ENCODE peak calls at places on chromosomes 16 and 17, in four cellular contexts. Y is fibroblast of lung, D is HCT116, H is nephron progenitor cell. V is an unnamed sample.

GRCh38 chr17:80925668-80926067 is 66.0 kb upstream of the CHMP6 start:
- DNase-seq in Y (no peak), D (no peak), H (no peak), V (no peak)

GRCh38 chr17:59513934-59514841 is 51.2 kb upstream of the DHX40 start:
- DNase-seq in H (no peak), D (no peak), Y (peak), V (peak)

GRCh38 chr17:5042152-5043022 is 7.2 kb upstream of the SLC52A1 start:
- DNase-seq in D (no peak), Y (no peak), H (no peak), V (no peak)

GRCh38 chr16:88352261-88353200 is 30.2 kb upstream of the ZNF469 start:
- DNase-seq in Y (no peak), D (no peak), H (no peak), V (no peak)

GRCh38 chr17:1865252-1866037 is 35.6 kb downstream of the RPA1 start:
- DNase-seq in H (no peak), D (peak), Y (peak), V (no peak)

GRCh38 chr16:28324235-28324886 is 32.0 kb downstream of the SBK1 start:
- DNase-seq in Y (no peak), D (no peak), H (no peak), V (no peak)

GRCh38 chr17:18981642-18982424 is 22.7 kb downstream of the FAM83G start:
- DNase-seq in H (no peak), Y (peak), D (peak), V (no peak)

GRCh38 chr16:85715169-85716015 is 26.6 kb upstream of the GINS2 start:
- DNase-seq in H (no peak), Y (peak), D (no peak), V (no peak)

GRCh38 chr16:85570213-85570734 is 42.8 kb upstream of the GSE1 start:
- DNase-seq in H (no peak), D (peak), Y (no peak), V (no peak)

GRCh38 chr17:12765544-12765943 is 23.8 kb upstream of the ARHGAP44 start:
- DNase-seq in D (no peak), H (no peak), Y (peak), V (no peak)

GRCh38 chr16:3957344-3957980 is 76.9 kb upstream of the CREBBP start:
- DNase-seq in H (no peak), Y (no peak), D (no peak), V (no peak)

GRCh38 chr16:3952342-3953131 is 72.0 kb upstream of the CREBBP start:
- DNase-seq in D (no peak), Y (no peak), H (no peak), V (no peak)

GRCh38 chr16:3951861-3952332 is 71.4 kb upstream of the CREBBP start:
- DNase-seq in Y (peak), D (no peak), H (no peak), V (no peak)

GRCh38 chr16:3953728-3954410 is 73.4 kb upstream of the CREBBP start:
- DNase-seq in Y (no peak), H (no peak), D (no peak), V (no peak)

GRCh38 chr16:3954411-3954921 is 74.0 kb upstream of the CREBBP start:
- DNase-seq in Y (peak), D (no peak), H (no peak), V (no peak)
- TF ChIP-seq CTCF in Y (no peak), D (no peak), H (no peak), V (no peak)

GRCh38 chr17:64172510-64172909 is 42.6 kb upstream of the ERN1 start:
- DNase-seq in H (no peak), D (no peak), Y (no peak), V (no peak)
- TF ChIP-seq CTCF in H (no peak), D (no peak), Y (no peak), V (no peak)

GRCh38 chr16:16183562-16183961 is 39.7 kb downstream of the ABCC6 start:
- DNase-seq in D (no peak), H (no peak), Y (no peak), V (no peak)
- TF ChIP-seq CTCF in D (peak), H (no peak), Y (peak), V (peak)

GRCh38 chr16:50247906-50248608 is 18.3 kb upstream of the ADCY7 start:
- DNase-seq in D (no peak), H (no peak), Y (no peak), V (no peak)
- TF ChIP-seq CTCF in D (no peak), H (no peak), Y (no peak), V (no peak)

GRCh38 chr17:8223356-8224063 is 13.1 kb upstream of the AURKB start:
- DNase-seq in D (no peak), Y (peak), H (peak), V (no peak)

GRCh38 chr17:8221663-8222379 is 11.4 kb upstream of the AURKB start:
- DNase-seq in D (no peak), H (peak), Y (peak), V (peak)

GRCh38 chr17:8222380-8222629 is 11.9 kb upstream of the AURKB start:
- DNase-seq in D (peak), H (no peak), Y (no peak), V (no peak)

GRCh38 chr17:8222630-8223355 is 12.4 kb upstream of the AURKB start:
- DNase-seq in Y (peak), H (peak), D (peak), V (peak)

DNA sequence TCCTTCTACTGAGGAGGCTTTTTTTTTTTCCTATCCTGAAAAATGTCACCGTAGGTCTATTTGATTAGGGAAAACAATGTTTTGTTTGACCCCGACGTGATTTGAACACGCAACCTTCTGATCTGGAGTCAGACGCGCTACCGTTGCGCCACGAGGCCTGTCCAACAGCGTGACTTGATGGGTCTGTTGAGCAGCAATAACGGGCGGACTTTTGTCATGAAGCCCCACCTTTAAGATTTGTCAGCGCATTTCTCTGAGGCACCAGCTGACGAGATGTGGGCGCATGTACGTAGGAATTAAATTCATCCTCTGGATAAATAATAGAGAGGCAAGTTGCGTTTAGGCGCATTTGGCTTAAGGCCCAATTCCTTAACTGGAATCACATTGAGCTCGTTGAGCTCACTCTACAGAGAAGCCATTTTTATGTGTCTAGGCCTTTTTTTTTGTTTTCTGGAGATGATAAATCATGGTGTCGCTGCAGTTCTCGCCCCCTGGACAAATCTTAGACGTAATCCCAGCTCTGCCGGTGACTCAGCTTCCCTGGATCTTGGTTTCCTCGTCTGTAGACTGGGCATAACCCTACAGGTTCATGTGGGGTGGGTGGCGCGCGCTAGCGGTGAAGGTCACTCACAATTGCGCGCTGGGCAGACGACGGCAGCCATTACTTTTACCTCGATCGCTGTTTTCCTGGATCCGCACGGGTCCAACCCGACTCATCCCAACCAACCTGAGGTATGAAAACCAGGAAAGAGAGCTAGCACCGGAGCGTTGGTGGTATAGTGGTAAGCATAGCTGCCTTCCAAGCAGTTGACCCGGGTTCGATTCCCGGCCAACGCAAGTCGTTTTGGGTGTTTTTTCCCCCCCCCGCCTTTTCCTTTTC is 10.6 kb upstream of the AURKB start:
- DNase-seq in D (peak), H (peak), Y (peak), V (peak)
- TF ChIP-seq CTCF in D (no peak), H (no peak), Y (no peak), V (no peak)

V was measured in type B pancreatic cell.